ENCODE peak calls at places on chromosomes 4 and X, in five cellular contexts. I is K562, C is IMR-90, D is SK-N-SH, W is GM12878. B is an unnamed sample.

GRCh38 chrX:16444353-16444752 is 205.6 kb upstream of the S100G start:
- DNase-seq in I (no peak), C (peak), D (no peak), W (no peak), B (no peak)

GRCh38 chrX:123626962-123627361 is 105.9 kb downstream of the THOC2 start:
- DNase-seq in I (no peak), C (peak), D (no peak), W (no peak), B (no peak)

GRCh38 chrX:121151293-121151692 is 103.9 kb downstream of the GLUD2 start:
- DNase-seq in I (no peak), C (no peak), D (no peak), W (no peak), B (no peak)

GRCh38 chrX:134743121-134743520 is 84.8 kb upstream of the PLAC1 start:
- DNase-seq in I (no peak), C (no peak), D (no peak), W (no peak), B (no peak)

GRCh38 chr4:2745981-2746806 is 9.9 kb downstream of the TNIP2 start:
- DNase-seq in I (no peak), C (peak), D (no peak), W (peak), B (peak)

GRCh38 chrX:121733514-121733913 is 686.1 kb downstream of the GLUD2 start:
- DNase-seq in I (no peak), C (no peak), D (no peak), W (no peak), B (no peak)

GRCh38 chr4:109548655-109549054 is 11.4 kb upstream of the MCUB start:
- DNase-seq in I (no peak), C (peak), D (no peak), W (no peak), B (no peak)

GRCh38 chr4:133618963-133619362 is 469.9 kb downstream of the PCDH10 start:
- DNase-seq in I (no peak), C (no peak), D (no peak), W (no peak), B (peak)

GRCh38 chr4:3671571-3672464 is 94.4 kb upstream of the ADRA2C start:
- DNase-seq in I (no peak), C (peak), D (no peak), W (no peak), B (peak)

GRCh38 chrX:26922278-26922677 is 540.9 kb downstream of the PPP4R3C start:
- DNase-seq in I (no peak), C (no peak), D (no peak), W (no peak), B (no peak)

GRCh38 chr4:139808381-139809206 is 143.0 kb downstream of the MGST2 start:
- DNase-seq in I (no peak), C (peak), D (no peak), W (no peak), B (no peak)

GRCh38 chr4:4985844-4986243 is 33.4 kb downstream of the CYTL1 start:
- DNase-seq in I (no peak), C (no peak), D (no peak), W (no peak), B (no peak)

GRCh38 chrX:48539345-48540014 is at the start of gene TBC1D25:
- DNase-seq in I (peak), C (peak), D (peak), W (peak), B (peak)

GRCh38 chrX:96182366-96182765 is 502.3 kb upstream of the DIAPH2 start:
- DNase-seq in I (no peak), C (peak), D (peak), W (no peak), B (no peak)

GRCh38 chr4:6641164-6641970 is 882 bp downstream of the MRFAP1 start:
- DNase-seq in I (peak), C (peak), D (peak), W (no peak), B (peak)

GRCh38 chr4:2932951-2933565 is 30.1 kb downstream of the NOP14 start:
- DNase-seq in I (no peak), C (no peak), D (peak), W (no peak), B (no peak)

GRCh38 chrX:7074908-7075204 is 72.7 kb upstream of the STS start:
- DNase-seq in I (no peak), C (no peak), D (no peak), W (no peak), B (no peak)

GRCh38 chrX:153689654-153690465 is 2.1 kb downstream of the SLC6A8 start:
- DNase-seq in I (peak), C (peak), D (peak), W (no peak), B (no peak)

GRCh38 chr4:1801286-1801958 is 8.3 kb downstream of the FGFR3 start:
- DNase-seq in I (peak), C (no peak), D (no peak), W (no peak), B (no peak)

GRCh38 chr4:52010976-52011375 is 9.2 kb downstream of the LRRC66 start:
- DNase-seq in I (no peak), C (no peak), D (no peak), W (no peak), B (no peak)

GRCh38 chr4:53885668-53886067 is 178.7 kb downstream of the CHIC2 start:
- DNase-seq in I (no peak), C (no peak), D (no peak), W (no peak), B (no peak)

GRCh38 chrX:63746278-63746677 is 38.7 kb downstream of the ARHGEF9 start:
- DNase-seq in I (no peak), C (no peak), D (no peak), W (no peak), B (no peak)

GRCh38 chr4:173076903-173077629 is 91.5 kb upstream of the GALNT7 start:
- DNase-seq in I (no peak), C (peak), D (no peak), W (no peak), B (no peak)

GRCh38 chr4:72286185-72286584 is 254.4 kb downstream of the NPFFR2 start:
- DNase-seq in I (no peak), C (peak), D (peak), W (no peak), B (peak)

GRCh38 chrX:153968754-153969124 is 2.9 kb downstream of the HCFC1 start:
- DNase-seq in I (no peak), C (no peak), D (no peak), W (no peak), B (no peak)

GRCh38 chr4:83207497-83208105 is 77.0 kb downstream of the COQ2 start:
- DNase-seq in I (no peak), C (peak), D (no peak), W (no peak), B (peak)

GRCh38 chrX:55593756-55594257 is 29.4 kb upstream of the FOXR2 start:
- DNase-seq in I (no peak), C (no peak), D (peak), W (no peak), B (no peak)
- TF ChIP-seq RCOR1 in I (no peak), C (no peak), D (no peak), W (no peak), B (no peak)

DNA sequence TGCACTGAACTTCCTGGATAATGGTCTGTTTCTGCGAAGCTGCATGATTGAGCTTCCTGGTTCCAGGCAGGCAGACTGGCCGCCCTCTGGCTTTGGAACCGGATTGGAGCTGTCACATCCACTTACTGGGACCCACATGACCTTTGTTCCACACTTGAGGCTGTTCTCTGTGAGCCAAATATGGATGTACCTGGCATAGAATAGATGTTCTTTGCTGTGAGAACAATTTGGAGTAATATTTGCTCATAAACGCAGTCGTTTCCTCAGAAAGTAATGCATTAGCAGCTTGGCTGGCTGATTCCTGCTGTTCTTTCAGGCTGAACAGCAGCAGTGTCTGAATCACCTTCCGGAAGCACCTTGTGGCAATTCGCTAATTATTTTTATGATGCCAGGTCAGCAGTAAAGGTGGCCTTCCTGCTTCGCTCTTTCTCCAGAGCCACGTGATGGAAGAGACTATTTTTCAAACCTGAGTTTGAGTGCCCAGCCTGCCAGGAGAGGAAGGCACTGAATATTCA is 78.1 kb upstream of the BOD1L1 start:
- DNase-seq in I (no peak), C (no peak), D (peak), W (no peak), B (no peak)
- TF ChIP-seq RCOR1 in I (no peak), C (no peak), D (no peak), W (no peak), B (no peak)

DNA sequence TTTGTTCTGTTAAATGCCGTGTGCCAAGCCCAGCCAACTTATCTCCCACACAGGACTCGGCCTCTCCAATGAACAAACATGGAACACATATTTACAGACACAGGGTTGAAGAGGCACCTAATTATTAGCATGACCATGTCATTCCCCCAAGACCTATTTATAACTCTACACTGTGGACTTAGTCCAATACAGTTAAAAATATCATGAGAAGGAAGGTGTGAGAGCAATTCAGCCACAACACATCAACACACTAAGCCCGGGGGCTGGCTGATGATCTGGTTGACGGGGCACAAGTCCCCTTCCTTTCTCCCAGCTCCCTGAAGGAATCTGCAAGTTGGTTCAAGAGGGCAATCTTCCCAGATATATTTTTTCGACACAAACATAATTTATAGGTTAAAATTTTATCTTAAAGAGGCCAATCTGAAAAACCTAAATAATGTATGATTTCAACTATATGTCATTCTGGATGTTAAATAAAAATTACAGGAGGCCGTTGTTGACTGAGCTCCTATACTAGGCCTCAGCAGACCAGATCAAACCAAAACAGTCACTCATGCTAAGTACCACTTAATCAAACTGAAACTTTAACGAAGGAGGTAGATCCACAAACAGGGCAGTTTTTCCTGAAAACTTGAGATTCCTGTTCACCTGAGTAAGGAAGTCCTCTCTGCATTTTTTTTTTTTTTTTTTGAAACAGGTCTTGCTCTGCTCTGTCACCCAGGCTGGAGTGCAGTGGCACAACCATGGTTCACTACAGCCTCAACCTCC is 27.9 kb downstream of the MANBA start:
- DNase-seq in I (no peak), C (no peak), D (no peak), W (no peak), B (no peak)
- TF ChIP-seq RCOR1 in I (no peak), C (no peak), D (no peak), W (no peak), B (no peak)

DNA sequence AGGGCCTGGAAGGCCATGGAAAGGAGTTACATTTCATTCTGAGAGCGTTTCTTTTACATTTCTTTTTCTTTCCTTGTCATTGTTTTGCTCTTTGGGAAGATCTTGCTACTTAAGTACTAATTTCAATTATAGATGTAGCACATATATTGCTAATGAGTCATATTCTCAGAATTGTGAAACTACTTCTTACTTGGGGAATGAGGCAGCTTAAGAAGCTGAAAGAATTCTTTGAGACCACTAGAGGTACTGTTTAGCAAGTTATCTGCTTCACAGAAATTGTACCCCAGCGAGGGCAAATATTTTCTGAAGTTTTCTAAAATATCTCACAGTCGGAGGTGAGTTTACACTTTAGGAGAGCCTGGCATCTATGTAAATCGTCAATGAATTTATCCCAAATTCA is 100.6 kb downstream of the AFF2 start:
- DNase-seq in I (no peak), C (no peak), D (no peak), W (no peak), B (no peak)
- TF ChIP-seq RCOR1 in I (no peak), C (no peak), D (no peak), W (no peak), B (no peak)

DNA sequence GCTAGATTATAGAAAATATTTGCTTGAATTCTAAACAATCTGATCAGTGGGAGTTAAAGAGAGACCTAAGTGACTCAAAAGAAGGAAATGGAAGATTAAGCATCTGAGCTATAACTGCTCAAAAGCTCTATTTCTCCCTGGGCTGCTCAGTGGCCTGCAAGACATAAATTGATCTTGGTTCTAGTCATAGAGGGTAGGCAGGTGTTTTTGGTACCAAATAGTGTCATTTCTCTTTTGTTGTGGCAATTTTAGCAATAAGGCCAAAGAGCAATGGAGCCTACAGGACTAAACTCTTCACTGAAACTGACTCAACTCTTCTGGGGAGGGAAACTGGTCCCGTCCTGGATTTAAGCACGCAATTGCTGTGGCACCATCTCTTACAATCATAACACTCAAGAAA is 33.9 kb upstream of the BMP2K start:
- DNase-seq in I (no peak), C (no peak), D (no peak), W (no peak), B (no peak)
- TF ChIP-seq RCOR1 in I (no peak), C (no peak), D (no peak), W (no peak), B (no peak)

GRCh38 chrX:76555816-76556215 is 128.3 kb downstream of the MAGEE1 start:
- DNase-seq in I (peak), C (peak), D (peak), W (no peak), B (peak)
- TF ChIP-seq RCOR1 in I (no peak), C (no peak), D (no peak), W (no peak), B (no peak)

DNA sequence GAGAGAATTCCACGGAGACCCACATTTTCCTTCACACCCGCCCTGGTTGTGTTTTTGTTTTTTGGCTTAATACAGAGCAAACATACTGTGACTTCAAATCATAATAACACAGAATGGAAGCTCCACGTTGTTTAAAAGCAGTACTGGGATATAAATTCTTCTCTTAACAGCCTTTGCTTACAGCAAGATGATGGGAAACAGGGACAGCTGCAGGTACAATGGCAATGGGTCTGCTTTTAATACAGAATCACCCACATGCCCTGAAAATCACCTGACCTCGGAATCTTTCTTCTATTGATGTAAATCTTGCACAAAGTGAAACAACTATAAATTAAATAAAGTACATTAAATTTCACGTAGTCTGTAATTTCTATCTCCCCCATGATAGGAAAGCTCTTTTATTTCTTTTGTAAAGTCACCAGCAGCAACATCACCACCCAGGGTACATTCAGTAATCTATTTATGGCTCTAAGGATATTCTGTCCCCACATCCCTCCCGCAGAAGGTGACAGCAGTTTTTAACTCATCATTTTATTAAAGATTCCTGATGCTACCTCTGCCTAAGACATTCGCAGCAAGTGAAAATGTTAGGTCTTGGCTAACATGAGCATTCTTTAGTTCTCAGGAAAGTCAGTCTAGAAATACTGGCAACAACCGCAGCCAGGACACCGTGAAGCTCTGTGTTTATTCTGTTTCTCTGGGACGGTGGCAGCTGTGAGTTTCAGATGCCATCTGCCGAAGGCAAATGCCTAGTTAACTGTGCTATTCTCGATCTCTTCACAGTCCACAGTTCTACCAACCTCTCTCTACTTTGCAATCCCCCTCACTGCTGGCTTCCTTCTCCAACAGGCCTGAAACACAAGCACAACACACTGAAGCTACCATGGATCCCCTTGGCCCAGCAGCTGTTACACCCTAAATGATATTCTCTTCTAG is 119.1 kb downstream of the ZNF827 start:
- DNase-seq in I (no peak), C (no peak), D (no peak), W (no peak), B (no peak)
- TF ChIP-seq RCOR1 in I (no peak), C (no peak), D (no peak), W (no peak), B (no peak)

GRCh38 chr4:184731056-184731455 is 2.8 kb downstream of the CENPU start:
- DNase-seq in I (no peak), C (no peak), D (no peak), W (no peak), B (no peak)

GRCh38 chr4:184733654-184734524 is at the start of gene CENPU:
- DNase-seq in I (peak), C (peak), D (peak), W (peak), B (peak)

GRCh38 chr4:184734758-184735157 is 862 bp upstream of the CENPU start:
- DNase-seq in I (no peak), C (no peak), D (no peak), W (no peak), B (no peak)

GRCh38 chr4:184728858-184729257 is 5.0 kb downstream of the CENPU start:
- DNase-seq in I (no peak), C (peak), D (no peak), W (no peak), B (no peak)

DNA sequence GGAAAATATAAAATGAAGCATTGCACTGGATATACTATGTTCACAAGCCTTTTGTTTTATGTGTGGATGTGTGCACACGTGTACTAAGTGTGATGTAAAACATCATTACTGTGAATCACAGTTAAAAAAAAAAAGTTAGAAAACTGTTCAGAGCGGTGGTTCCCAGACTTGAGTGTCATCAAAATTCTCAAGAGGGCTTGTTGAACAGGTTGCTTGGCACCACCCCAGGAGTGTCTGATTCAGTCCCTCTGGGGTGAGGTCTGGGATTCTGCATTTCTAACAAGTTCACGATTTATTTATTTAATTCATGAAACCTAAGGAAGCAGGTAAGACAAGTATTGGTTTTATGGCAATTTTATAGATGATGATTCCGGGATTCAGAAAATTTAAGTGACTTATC is 1.8 kb downstream of the CENPU start:
- DNase-seq in I (no peak), C (peak), D (no peak), W (no peak), B (no peak)
- TF ChIP-seq RCOR1 in I (no peak), C (no peak), D (no peak), W (no peak), B (no peak)

B was measured in A549.